ENCODE peak calls at places on chromosome X, in ten cellular contexts. W is GM10248, X is GF-D8, Z is DMS153, R is cerebellar cortex, O is neural progenitor cell, U is NCI-H510A, B is NCI-H1930, Y is erythroblast, M is EL. V is an unnamed sample.

GRCh38 chrX:16853537-16853936 is 16.6 kb downstream of the RBBP7 start:
- DNase-seq in O (no peak), X (no peak), M (no peak), Z (no peak), W (no peak), B (no peak), Y (no peak), U (no peak), R (no peak), V (no peak)

GRCh38 chrX:119391279-119391678 is 7.9 kb upstream of the SLC25A43 start:
- DNase-seq in R (no peak), Y (peak; percentile 40), W (peak; percentile 27), Z (no peak), M (peak; percentile 25), O (no peak), X (no peak), B (no peak), U (no peak), V (no peak)

GRCh38 chrX:16687514-16687913 is 25.0 kb downstream of the CTPS2 start:
- DNase-seq in U (no peak), B (no peak), W (no peak), M (peak; percentile 41), X (no peak), R (no peak), Y (no peak), O (no peak), Z (no peak), V (no peak)

GRCh38 chrX:119871599-119872395 is at the start of the genes NDUFA1 and RNF113A:
- DNase-seq in X (peak; percentile 74), O (peak; percentile 84), Y (peak; percentile 92), B (peak; percentile 54), W (peak; percentile 84), U (peak; percentile 65), M (peak; percentile 83), R (peak; percentile 84), Z (peak; percentile 92), V (peak; percentile 81)

GRCh38 chrX:13863326-13863725 is 46.4 kb upstream of the GPM6B start:
- DNase-seq in O (no peak), W (no peak), X (no peak), B (no peak), R (no peak), Z (no peak), Y (no peak), M (no peak), U (no peak), V (no peak)

GRCh38 chrX:120813982-120814381 is 61.7 kb downstream of the CT47B1 start:
- DNase-seq in R (no peak), B (no peak), X (no peak), M (no peak), U (no peak), Z (no peak), Y (no peak), W (no peak), O (peak; percentile 51), V (no peak)

GRCh38 chrX:30317308-30317707 is 8.1 kb upstream of the NR0B1 start:
- DNase-seq in Z (no peak), B (no peak), U (no peak), R (no peak), M (no peak), O (no peak), Y (no peak), W (no peak), X (no peak), V (no peak)

GRCh38 chrX:122188751-122189150 is 995.3 kb upstream of the GRIA3 start:
- DNase-seq in X (no peak), U (no peak), B (no peak), Z (no peak), R (no peak), M (peak; percentile 45), O (no peak), Y (no peak), W (no peak), V (no peak)

V was measured in SJSA1.